ENCODE peak calls at places on chromosomes 16 and 17, in six cellular contexts. K is Panc1; S is tibial artery; W is fibroblast of lung; U is CD8-positive, alpha-beta T cell; M is brain microvascular endothelial cell. A is an unnamed sample. For H3K36me3, the result is how much of the 10 kb centered on the place peaks cover.

GRCh38 chr17:71142333-71142732 is 973.0 kb downstream of the KCNJ2 start:
- DNase-seq in K (no peak), S (no peak), W (peak), U (no peak), M (no peak), A (no peak)

GRCh38 chr17:50560185-50560824 is at the start of gene CACNA1G:
- DNase-seq in K (no peak), S (peak), W (peak), U (peak), M (peak), A (peak)

GRCh38 chr16:23506606-23506994 is 3.7 kb downstream of the GGA2 start:
- DNase-seq in K (no peak), S (no peak), W (no peak), U (no peak), M (no peak), A (no peak)

GRCh38 chr17:21018894-21019293 is 23.9 kb downstream of the USP22 start:
- DNase-seq in K (no peak), S (no peak), W (no peak), U (no peak), M (no peak), A (no peak)

GRCh38 chr17:12928736-12929135 is 89.1 kb downstream of the ELAC2 start:
- DNase-seq in K (no peak), S (no peak), W (peak), U (no peak), M (no peak), A (peak)

GRCh38 chr17:57864273-57864672 is 14.4 kb upstream of the MRPS23 start:
- DNase-seq in K (no peak), S (no peak), W (no peak), U (no peak), M (no peak), A (no peak)

GRCh38 chr17:64783556-64784352 is 121.6 kb upstream of the SMURF2 start:
- DNase-seq in K (no peak), S (no peak), W (no peak), U (no peak), M (no peak), A (no peak)

GRCh38 chr16:78211951-78212350 is 112.5 kb downstream of the WWOX start:
- DNase-seq in K (no peak), S (no peak), W (no peak), U (no peak), M (no peak), A (no peak)

GRCh38 chr16:47787695-47788094 is 326.6 kb downstream of the PHKB start:
- DNase-seq in K (no peak), S (no peak), W (peak), U (no peak), M (peak), A (no peak)

GRCh38 chr16:25027781-25028180 is 12.6 kb upstream of the ARHGAP17 start:
- DNase-seq in K (no peak), S (no peak), W (no peak), U (no peak), M (no peak), A (no peak)

DNA sequence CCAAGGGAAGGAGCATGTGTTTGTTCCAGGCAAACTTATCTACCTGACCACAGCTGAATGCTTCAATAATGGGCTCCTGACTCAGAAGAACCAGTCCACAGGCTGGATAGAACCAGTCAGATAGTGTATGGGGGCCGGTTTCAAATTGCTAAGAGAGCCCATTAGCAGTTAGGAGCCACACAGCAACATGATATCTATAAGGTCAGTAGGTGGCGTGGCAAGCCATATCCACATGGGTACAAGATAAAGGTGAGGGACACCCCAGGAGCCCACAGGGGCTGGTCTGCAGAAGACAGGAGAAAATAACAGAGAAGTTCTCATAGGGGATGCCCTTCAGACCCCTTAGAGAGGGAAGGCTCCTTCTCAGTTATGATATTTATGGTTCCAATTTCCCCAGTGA is 31.6 kb upstream of the CDRT15 start:
- DNase-seq in K (no peak), S (no peak), W (no peak), U (no peak), M (no peak), A (no peak)
- TF ChIP-seq CTCF in K (no peak), S (no peak), W (no peak), U (no peak), M (no peak), A (no peak)

GRCh38 chr16:81465375-81465943 is 20.9 kb downstream of the CMIP start:
- DNase-seq in K (no peak), S (no peak), W (no peak), U (no peak), M (no peak), A (no peak)
- H3K4me3 ChIP-seq in K (no peak), S (no peak), W (no peak), U (no peak), M (no peak), A (no peak)

DNA sequence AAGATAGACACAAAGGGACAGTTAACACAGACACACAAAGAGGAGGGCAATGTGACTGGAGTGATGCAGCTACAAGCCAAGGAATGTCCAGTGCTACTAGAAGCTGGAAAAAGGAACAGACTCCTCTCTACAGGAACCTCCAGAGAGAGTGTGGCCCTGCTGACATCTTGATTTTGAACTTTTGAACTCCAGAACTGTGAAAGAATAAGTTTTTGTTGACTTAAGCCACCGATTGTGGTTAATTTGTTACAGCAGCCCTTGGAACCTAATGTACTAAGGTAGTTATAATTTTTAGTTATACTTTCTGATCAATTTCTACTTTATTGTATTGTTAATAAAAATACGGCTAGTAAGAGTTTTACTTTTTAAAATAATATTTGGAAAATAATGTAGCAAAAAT is 129.1 kb downstream of the MYO1D start:
- DNase-seq in K (no peak), S (no peak), W (no peak), U (no peak), M (no peak), A (no peak)
- H3K36me3 ChIP-seq in K (under half), S (under half), W (under half), U (under half), M (under half), A (under half)

DNA sequence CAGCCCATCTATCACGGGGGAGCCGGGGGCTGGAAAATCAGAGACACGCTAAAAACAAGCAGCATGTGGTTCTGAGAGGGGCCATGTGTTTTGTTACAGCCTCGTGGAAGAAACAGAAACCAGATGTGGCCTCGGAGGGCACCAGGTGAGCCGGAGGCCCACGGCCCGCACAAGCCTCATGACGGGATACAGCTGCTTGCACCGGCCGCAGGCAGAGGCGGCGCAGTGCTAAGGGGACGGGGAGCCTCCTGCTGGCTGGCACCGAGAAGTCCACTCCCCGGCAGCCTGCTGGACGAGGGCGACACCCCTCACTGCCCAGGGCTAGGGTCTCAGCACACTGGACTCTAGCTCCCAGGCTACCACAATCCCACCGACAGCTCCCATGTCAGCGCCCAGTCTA is 19.2 kb downstream of the NDUFAF8 start:
- DNase-seq in K (no peak), S (no peak), W (no peak), U (no peak), M (no peak), A (no peak)
- TF ChIP-seq CTCF in K (no peak), S (no peak), W (no peak), U (no peak), M (no peak), A (no peak)

GRCh38 chr17:81867952-81868673 is 3.0 kb downstream of the ARHGDIA start:
- DNase-seq in K (no peak), S (no peak), W (no peak), U (no peak), M (peak), A (no peak)
- H3K4me3 ChIP-seq in K (no peak), S (no peak), W (no peak), U (no peak), M (no peak), A (no peak)

GRCh38 chr16:88807142-88807625 is 3.6 kb downstream of the CDT1 start:
- DNase-seq in K (no peak), S (no peak), W (no peak), U (no peak), M (no peak), A (no peak)

GRCh38 chr16:88805887-88806393 is 2.4 kb downstream of the CDT1 start:
- DNase-seq in K (no peak), S (no peak), W (no peak), U (no peak), M (no peak), A (no peak)

GRCh38 chr16:88807626-88808453 is 3.9 kb downstream of the APRT start:
- DNase-seq in K (no peak), S (no peak), W (no peak), U (no peak), M (no peak), A (no peak)

GRCh38 chr16:88805340-88805715 is 1.7 kb downstream of the CDT1 start:
- DNase-seq in K (no peak), S (no peak), W (no peak), U (no peak), M (no peak), A (no peak)

DNA sequence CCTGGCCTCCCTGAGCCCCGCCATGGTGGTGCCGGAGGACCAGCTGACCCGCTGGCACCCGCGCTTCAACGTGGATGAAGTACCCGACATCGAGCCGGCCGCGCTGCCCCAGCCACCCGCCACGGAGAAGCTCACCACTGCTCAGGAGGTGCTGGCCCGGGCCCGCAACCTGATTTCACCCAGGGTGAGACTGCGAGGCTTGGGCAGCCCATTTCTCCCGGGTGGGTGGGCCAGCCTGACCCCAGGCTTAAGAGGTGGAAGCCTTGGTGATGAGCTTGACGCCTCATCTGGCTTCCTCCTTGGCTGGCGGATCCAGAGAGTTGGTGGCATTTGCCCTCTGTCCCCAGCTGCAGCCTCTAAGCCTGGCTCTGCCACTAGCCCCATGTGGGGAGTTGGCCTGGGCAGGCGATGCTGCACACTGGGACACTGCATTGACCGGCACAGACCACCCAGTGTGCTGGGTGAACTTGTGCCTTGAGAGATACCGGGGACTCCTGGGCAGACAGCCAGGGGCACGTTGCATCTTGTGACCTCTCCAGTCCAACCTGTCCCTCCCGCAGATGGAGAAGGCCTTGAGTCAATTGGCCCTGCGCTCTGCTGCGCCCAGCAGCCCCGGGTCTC is 3.0 kb downstream of the CDT1 start:
- DNase-seq in K (no peak), S (no peak), W (no peak), U (no peak), M (no peak), A (no peak)
- H3K36me3 ChIP-seq in K (under half), S (under half), W (under half), U (under half), M (under half), A (under half)

DNA sequence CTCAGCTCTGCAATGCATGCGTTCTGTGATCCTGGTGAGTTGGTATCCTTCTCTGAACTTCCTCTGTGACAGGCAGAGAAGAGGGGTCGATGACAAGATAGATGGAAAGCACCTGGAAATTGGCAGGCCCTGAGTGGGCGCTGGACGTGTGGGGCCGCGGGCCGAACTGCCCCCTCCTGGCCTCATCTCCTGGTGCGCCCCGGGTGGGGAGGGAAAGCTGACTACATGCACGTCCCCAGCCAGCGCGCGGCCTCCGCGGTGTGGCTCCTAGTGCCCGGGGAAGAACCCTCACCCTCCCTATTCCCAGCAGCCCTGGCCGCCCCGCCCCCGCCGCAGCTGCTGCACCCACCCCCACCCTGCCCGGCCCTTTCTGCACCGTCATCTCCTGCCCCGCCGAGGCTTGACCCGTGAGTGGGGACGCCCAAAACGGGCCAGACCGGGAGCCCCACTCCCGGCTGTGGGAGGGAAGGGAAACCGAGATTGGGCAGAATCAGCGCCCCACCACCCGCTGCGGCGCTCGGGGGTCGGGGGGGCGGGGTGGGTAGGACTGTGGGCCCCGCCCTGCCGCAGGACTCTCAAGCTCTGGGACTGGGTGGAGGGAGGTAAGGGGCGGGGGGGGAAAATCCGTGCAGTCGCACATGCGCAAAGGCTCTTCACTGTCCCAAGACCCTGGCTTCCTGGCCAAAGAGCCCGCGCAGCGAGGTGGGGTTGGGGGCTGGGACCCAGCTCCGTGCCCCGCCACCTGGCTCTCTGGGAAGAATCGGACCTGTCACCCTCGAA is at the start of gene NOL3:
- DNase-seq in K (no peak), S (peak), W (peak), U (no peak), M (peak), A (no peak)
- TF ChIP-seq CTCF in K (no peak), S (peak), W (no peak), U (no peak), M (peak), A (peak)

DNA sequence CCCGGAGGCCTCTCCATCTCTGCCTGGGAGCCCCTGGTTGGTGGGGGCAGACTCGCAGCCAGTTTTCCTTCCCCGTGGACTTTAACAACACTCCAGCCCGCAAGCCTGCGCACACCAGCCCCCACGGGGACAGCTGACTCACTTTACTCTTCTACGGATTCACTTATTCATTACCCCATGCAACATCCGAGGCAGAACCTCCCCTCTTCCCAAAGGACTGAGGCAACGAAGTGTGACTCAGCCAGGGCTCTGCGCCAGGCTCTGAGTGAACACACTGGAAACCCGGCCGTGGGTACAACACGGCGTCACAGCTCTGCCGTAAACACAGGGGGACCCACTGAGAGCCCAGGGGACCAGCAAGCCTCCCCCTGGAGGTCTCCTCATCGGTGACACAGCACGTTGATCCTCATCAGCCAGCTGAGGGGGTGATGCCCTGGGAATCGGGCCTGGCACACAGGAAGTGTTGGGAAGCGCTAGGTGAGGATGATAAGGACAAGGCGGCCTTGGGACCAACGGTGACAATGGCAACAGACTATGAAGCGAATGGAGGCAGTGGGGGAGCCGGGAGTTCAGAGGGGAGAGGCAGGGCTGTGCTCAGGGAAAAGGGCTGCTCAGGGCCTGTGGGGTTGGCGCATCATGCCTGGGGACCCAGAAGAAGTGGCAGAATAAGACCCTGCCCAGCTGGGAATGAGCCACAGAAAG is 14.6 kb downstream of the COTL1 start:
- DNase-seq in K (peak), S (peak), W (peak), U (no peak), M (peak), A (peak)
- H3K4me3 ChIP-seq in K (peak), S (peak), W (peak), U (no peak), M (peak), A (no peak)

GRCh38 chr17:81902653-81903414 is 796 bp downstream of the NPB start:
- DNase-seq in K (no peak), S (no peak), W (no peak), U (no peak), M (no peak), A (no peak)
- H3K36me3 ChIP-seq in K (under half), S (half or more), W (under half), U (under half), M (under half), A (under half)

A was measured in kidney epithelial cell.